ENCODE peak calls at places on chromosomes 5 and 9, in four cellular contexts. Q is transverse colon, H is sigmoid colon, R is HepG2. M is an unnamed sample.

GRCh38 chr9:93963969-93964368 is 8.8 kb upstream of the BARX1 start:
- DNase-seq in Q (no peak), H (peak; percentile 40), R (no peak), M (peak; percentile 19)

GRCh38 chr5:64646169-64646568 is 44.1 kb upstream of the SHISAL2B start:
- DNase-seq in Q (no peak), H (no peak), R (no peak), M (no peak)

GRCh38 chr9:132622144-132622543 is 39.7 kb downstream of the BARHL1 start:
- DNase-seq in H (no peak), R (no peak), Q (no peak), M (peak; percentile 34)

GRCh38 chr5:23234153-23234729 is 273.2 kb upstream of the PRDM9 start:
- DNase-seq in R (no peak), Q (no peak), H (no peak), M (no peak)

GRCh38 chr9:15277400-15278137 is 29.4 kb downstream of the TTC39B start:
- DNase-seq in Q (no peak), H (no peak), R (peak; percentile 15), M (no peak)

GRCh38 chr9:24218656-24219055 is 327.0 kb downstream of the IZUMO3 start:
- DNase-seq in Q (no peak), H (no peak), R (no peak), M (no peak)

GRCh38 chr9:113590991-113591898 is 127.7 kb downstream of the RGS3 start:
- DNase-seq in R (peak; percentile 59), Q (peak; percentile 78), H (peak; percentile 90), M (peak; percentile 88)

GRCh38 chr9:111529787-111530186 is 4.8 kb downstream of the ZNF483 start:
- DNase-seq in R (no peak), Q (no peak), H (no peak), M (no peak)

DNA sequence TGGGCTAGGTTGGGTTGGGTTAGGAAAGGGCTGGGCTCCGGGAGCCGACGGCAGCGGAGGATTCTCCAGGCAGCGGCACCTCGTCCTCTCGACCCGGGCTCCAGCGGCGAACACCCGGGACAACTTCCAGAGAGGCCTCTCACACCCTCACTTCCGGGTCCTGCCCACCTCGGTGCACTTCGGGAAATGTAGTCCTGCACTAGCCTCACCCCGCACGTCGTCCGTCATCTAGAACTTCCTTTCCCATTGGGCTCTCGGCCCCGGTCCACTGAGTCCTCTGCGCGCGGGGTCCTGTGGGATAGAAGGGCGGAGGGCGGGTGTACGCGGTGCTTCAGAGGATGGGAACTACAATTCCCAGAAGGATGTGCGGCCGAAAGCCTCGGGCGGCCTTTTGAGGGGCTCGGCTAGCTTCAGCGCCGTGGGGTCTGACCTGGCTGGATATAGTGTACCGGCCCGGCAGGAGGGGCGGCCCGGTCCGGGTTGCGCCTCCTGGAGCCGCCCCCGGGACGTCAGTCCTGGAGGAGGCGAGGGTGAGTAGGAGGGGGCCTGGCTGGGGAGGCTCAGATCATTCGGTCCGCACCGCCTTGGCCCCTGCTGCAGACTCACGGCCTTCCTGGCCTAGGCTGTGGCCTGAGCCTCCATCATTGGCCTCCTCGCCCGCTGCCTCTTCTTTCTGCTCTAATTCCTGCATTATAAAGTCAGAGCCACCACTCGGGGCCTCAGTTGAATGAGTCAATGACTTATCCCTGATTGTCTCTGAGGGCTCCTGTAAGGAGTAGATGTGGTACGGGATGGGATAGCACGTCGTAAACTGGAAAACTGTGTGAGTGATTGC is at the start of the genes ERP44 and INVS:
- DNase-seq in Q (peak; percentile 99), H (peak; percentile 99), R (peak; percentile 98), M (peak; percentile 99)
- TF ChIP-seq EP300 in Q (no peak), H (no peak), R (no peak), M (no peak)

GRCh38 chr9:33524431-33524947 is 438 bp downstream of the ANKRD18B start:
- DNase-seq in H (no peak), Q (no peak), R (no peak), M (no peak)
- H3K27me3 ChIP-seq in H (peaks cover 4% of the 10 kb centered on the region), Q (peaks cover 91% of the 10 kb centered on the region), R (peaks cover 12% of the 10 kb centered on the region), M (peaks cover 38% of the 10 kb centered on the region)

GRCh38 chr5:119341452-119342349 is 14.1 kb upstream of the TNFAIP8 start:
- DNase-seq in Q (no peak), R (no peak), H (no peak), M (no peak)

GRCh38 chr5:119344231-119344630 is 11.6 kb upstream of the TNFAIP8 start:
- DNase-seq in H (no peak), R (no peak), Q (no peak), M (no peak)

GRCh38 chr5:119343042-119343441 is 12.8 kb upstream of the TNFAIP8 start:
- DNase-seq in R (no peak), Q (no peak), H (no peak), M (no peak)

GRCh38 chr5:119342414-119342813 is 13.4 kb upstream of the TNFAIP8 start:
- DNase-seq in Q (no peak), H (no peak), R (no peak), M (no peak)

GRCh38 chr5:119343766-119344165 is 12.1 kb upstream of the TNFAIP8 start:
- DNase-seq in Q (no peak), H (no peak), R (no peak), M (no peak)
- TF ChIP-seq EP300 in Q (no peak), H (no peak), R (no peak), M (no peak)

DNA sequence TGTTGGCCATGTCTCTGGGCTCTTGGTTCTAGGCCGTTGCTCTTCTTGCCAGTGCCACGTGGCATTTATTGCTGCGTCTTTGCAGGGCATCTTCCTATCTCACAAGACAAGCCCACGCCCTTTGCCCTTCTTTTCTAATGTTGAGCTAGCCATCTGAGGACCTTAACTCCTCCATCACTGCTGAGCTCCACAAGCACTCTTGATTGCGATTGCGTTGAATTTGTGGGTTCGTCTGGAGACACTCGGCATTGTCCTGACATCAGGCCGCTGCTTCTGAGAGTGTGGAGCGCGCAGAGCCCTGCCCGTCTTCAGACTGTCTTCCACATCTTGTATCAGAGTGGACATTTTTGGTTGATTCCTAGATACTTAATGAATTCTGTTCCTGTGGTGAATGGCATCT is 14.5 kb upstream of the FCN1 start:
- DNase-seq in H (no peak), R (no peak), Q (no peak), M (no peak)
- H3K27me3 ChIP-seq in H (no peaks in the 10 kb centered on the region), R (peaks cover 77% of the 10 kb centered on the region), Q (peaks cover 18% of the 10 kb centered on the region), M (no peaks in the 10 kb centered on the region)

DNA sequence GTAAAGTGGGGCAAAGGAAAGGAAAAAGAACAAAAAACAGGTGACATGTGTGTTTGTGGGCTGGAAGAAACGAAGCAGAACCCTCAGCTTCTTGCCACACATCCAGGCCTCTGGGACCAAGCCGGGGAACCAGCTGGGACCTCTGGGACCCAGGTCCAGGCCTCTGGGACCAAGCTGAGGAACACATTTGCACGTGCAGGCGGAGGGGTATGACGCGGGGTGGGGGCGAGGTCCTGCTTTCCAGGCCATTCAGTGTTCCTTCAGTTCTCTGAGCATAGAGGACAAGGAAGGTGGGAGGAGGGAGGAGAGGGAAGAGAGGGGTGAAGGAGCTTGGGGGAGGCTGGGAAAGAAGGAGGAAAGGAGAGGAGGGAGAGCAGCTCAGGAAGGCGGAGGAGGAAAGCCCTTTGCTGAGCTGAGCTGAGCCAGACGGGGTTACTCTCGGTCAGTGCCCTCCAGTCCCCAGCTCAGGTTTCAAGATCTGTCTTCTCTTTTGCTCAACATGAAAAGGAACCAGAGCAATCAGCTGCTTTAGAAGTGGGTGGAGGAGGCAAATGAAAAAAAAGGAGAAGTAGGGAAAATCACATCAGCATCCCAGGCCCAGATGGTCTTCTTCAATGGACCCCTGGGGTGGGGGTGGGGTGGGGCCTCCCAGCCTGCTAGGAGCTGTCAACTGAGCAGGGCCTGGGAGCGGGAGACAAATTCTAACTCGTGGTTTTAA is 59.1 kb downstream of the ABCA1 start:
- DNase-seq in Q (peak; percentile 46), R (no peak), H (peak; percentile 88), M (peak; percentile 38)
- TF ChIP-seq EP300 in Q (no peak), R (no peak), H (no peak), M (no peak)

GRCh38 chr5:144207875-144208444 is 37.3 kb downstream of the KCTD16 start:
- DNase-seq in R (no peak), H (no peak), Q (no peak), M (no peak)
- H3K27me3 ChIP-seq in R (peaks cover 20% of the 10 kb centered on the region), H (peaks cover 5% of the 10 kb centered on the region), Q (peaks cover 47% of the 10 kb centered on the region), M (peaks cover 47% of the 10 kb centered on the region)

DNA sequence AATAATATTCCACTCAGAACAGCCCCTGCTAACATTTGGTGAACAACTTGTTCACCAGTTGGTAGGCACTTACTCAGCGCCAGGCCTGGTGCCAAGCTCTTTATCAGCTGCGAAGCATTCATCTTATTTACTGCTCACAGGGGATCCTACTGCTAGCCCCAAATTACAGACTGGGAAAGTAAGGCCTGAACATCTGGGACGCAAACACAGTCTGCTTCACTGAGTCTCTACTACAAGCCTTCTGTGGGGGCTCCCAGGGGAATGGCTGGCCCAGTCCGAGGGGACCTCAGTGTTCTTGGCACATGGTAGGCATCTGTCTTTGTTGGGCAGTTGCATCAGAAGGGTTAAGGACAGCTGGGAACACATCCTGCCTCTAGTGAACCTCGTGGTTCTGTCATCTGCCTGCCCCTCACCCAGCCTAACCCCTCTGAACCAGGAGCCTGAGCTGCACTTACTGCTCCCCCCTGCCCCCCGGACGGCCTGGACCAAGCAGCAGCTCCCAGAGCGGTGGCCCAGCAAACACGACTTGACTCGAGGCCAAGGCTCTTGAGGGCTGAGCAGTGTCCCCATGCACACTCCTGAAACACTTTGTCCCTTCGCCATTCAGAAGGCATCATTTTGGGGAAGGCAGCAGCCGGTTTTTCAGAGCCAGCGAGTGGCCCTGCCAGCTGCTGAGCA is at the start of gene PHYHD1:
- DNase-seq in Q (no peak), R (no peak), H (peak; percentile 84), M (peak; percentile 67)
- TF ChIP-seq EP300 in Q (no peak), R (no peak), H (no peak), M (no peak)

GRCh38 chr9:34493972-34494535 is 28.7 kb downstream of the ENHO start:
- DNase-seq in Q (peak; percentile 20), R (no peak), H (no peak), M (peak; percentile 33)
- H3K27me3 ChIP-seq in Q (peaks cover 6% of the 10 kb centered on the region), R (peaks cover 3% of the 10 kb centered on the region), H (no peaks in the 10 kb centered on the region), M (no peaks in the 10 kb centered on the region)

DNA sequence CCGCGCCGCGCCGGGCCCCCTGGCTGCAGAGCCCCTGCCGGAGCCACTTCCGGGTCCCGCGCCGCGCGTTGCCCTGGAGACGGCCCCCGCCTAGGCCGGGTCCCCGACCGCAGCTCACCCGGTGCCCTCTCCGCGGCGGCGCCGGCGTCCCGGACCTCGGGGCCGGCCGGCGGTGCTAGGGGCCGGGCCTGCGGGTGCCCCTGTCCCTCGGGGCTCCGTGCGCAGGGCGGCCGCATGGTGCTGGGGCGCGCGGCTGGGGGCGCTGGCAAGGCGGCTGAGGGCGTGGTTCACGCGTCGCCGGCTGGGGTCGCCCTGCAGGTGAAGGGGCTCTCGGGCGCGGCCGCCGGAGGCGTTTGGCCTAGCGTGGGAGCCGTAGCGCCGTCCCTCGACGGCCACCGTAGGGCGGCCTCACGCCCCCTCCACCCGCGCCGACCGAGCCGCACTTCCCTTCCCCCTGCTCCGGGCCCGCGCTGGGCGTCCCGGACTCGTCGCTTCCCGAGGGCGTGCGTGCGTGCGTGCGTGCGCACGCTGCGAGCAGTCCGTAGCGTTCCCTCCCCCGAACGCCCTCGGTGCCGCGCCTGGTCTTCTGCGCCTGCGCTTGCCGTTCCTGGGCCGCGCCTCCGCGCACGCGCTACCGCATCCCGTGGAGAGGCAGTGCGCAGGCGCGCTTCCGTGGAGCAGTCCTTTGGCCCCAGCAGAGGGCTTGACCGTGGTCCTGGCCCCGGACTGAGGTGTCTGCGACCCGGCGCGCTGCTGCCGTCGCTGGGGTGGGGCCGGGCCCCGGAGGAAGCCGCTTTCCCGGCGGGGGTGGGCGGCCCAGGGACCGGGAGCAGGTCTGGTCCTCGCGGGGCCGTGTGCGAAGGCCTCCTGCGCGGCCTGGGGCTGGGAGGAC is at the start of gene TMEM250:
- DNase-seq in R (peak; percentile 92), H (peak; percentile 98), Q (peak; percentile 97), M (peak; percentile 97)
- TF ChIP-seq EP300 in R (peak; percentile 22), H (no peak), Q (peak; percentile 19), M (peak; percentile 26)

M was measured in stomach.